ENCODE peak calls at places on chromosomes 7 and 10, in four cellular contexts. One of them, this sample, is unnamed.

GRCh38 chr10:17227367-17228080 is 517 bp upstream of the VIM start:
- DNase-seq in GM12878: peak; percentile 63
- DNase-seq in HepG2: no peak
- DNase-seq in K562: no peak
- DNase-seq in this sample: peak; percentile 34

GRCh38 chr7:26365077-26365896 is 73.6 kb downstream of the SNX10 start:
- DNase-seq in K562: peak; percentile 27
- DNase-seq in HepG2: peak; percentile 65
- DNase-seq in GM12878: peak; percentile 83
- DNase-seq in this sample: peak; percentile 19

GRCh38 chr10:29838529-29838928 is 203.8 kb upstream of the SVIL start:
- DNase-seq in GM12878: no peak
- DNase-seq in K562: no peak
- DNase-seq in HepG2: no peak
- DNase-seq in this sample: no peak

GRCh38 chr7:22156205-22156604 is 200.7 kb downstream of the RAPGEF5 start:
- DNase-seq in GM12878: no peak
- DNase-seq in HepG2: no peak
- DNase-seq in K562: peak; percentile 7
- DNase-seq in this sample: peak; percentile 25

GRCh38 chr7:92875719-92876118 is 39.3 kb upstream of the CDK6 start:
- DNase-seq in K562: no peak
- DNase-seq in HepG2: no peak
- DNase-seq in GM12878: no peak
- DNase-seq in this sample: no peak

GRCh38 chr10:96675846-96676245 is 44.5 kb downstream of the PIK3AP1 start:
- DNase-seq in K562: no peak
- DNase-seq in GM12878: no peak
- DNase-seq in HepG2: peak; percentile 10
- DNase-seq in this sample: no peak

GRCh38 chr10:12995425-12995861 is 6.1 kb downstream of the CCDC3 start:
- DNase-seq in GM12878: no peak
- DNase-seq in K562: no peak
- DNase-seq in HepG2: no peak
- DNase-seq in this sample: no peak

GRCh38 chr7:93861325-93861949 is 29.1 kb downstream of the TFPI2 start:
- DNase-seq in HepG2: no peak
- DNase-seq in K562: no peak
- DNase-seq in GM12878: no peak
- DNase-seq in this sample: no peak

GRCh38 chr10:133159950-133160812 is at the start of gene KNDC1:
- DNase-seq in GM12878: no peak
- DNase-seq in K562: peak; percentile 81
- DNase-seq in HepG2: no peak
- DNase-seq in this sample: no peak

GRCh38 chr10:4243651-4244050 is 458.6 kb upstream of the KLF6 start:
- DNase-seq in K562: no peak
- DNase-seq in HepG2: no peak
- DNase-seq in GM12878: no peak
- DNase-seq in this sample: peak; percentile 33

GRCh38 chr7:9488555-9488954 is 1055.1 kb downstream of the NXPH1 start:
- DNase-seq in GM12878: no peak
- DNase-seq in HepG2: no peak
- DNase-seq in K562: no peak
- DNase-seq in this sample: no peak

GRCh38 chr10:33335800-33336605 is 1.5 kb upstream of the NRP1 start:
- DNase-seq in HepG2: no peak
- DNase-seq in K562: no peak
- DNase-seq in GM12878: no peak
- DNase-seq in this sample: peak; percentile 95

GRCh38 chr7:114554781-114555537 is 140.3 kb downstream of the FOXP2 start:
- DNase-seq in K562: no peak
- DNase-seq in GM12878: peak; percentile 41
- DNase-seq in HepG2: no peak
- DNase-seq in this sample: no peak

GRCh38 chr7:115707684-115708341 is 322.8 kb downstream of the TFEC start:
- DNase-seq in HepG2: no peak
- DNase-seq in GM12878: no peak
- DNase-seq in K562: no peak
- DNase-seq in this sample: no peak

GRCh38 chr7:108308913-108309312 is 147.3 kb downstream of the NRCAM start:
- DNase-seq in K562: no peak
- DNase-seq in HepG2: no peak
- DNase-seq in GM12878: no peak
- DNase-seq in this sample: no peak

GRCh38 chr7:98251251-98251843 is 685 bp downstream of the TECPR1 start:
- DNase-seq in HepG2: peak; percentile 63
- DNase-seq in GM12878: no peak
- DNase-seq in K562: no peak
- DNase-seq in this sample: no peak

GRCh38 chr10:88111294-88111693 is 247.9 kb downstream of the PTEN start:
- DNase-seq in GM12878: no peak
- DNase-seq in HepG2: no peak
- DNase-seq in K562: no peak
- DNase-seq in this sample: no peak

GRCh38 chr7:96173777-96174176 is 148.1 kb downstream of the SLC25A13 start:
- DNase-seq in K562: no peak
- DNase-seq in HepG2: no peak
- DNase-seq in GM12878: no peak
- DNase-seq in this sample: no peak

GRCh38 chr10:1575481-1576244 is 161.7 kb downstream of the ADARB2 start:
- DNase-seq in HepG2: no peak
- DNase-seq in GM12878: no peak
- DNase-seq in K562: no peak
- DNase-seq in this sample: no peak

GRCh38 chr7:110442386-110442837 is 648.5 kb upstream of the LRRN3 start:
- DNase-seq in HepG2: peak; percentile 49
- DNase-seq in K562: no peak
- DNase-seq in GM12878: no peak
- DNase-seq in this sample: peak; percentile 62

GRCh38 chr10:49260636-49261296 is 38.2 kb upstream of the C10orf71 start:
- DNase-seq in K562: no peak
- DNase-seq in GM12878: no peak
- DNase-seq in HepG2: no peak
- DNase-seq in this sample: no peak

GRCh38 chr10:125076121-125076825 is 84.1 kb downstream of the CTBP2 start:
- DNase-seq in K562: no peak
- DNase-seq in HepG2: no peak
- DNase-seq in GM12878: no peak
- DNase-seq in this sample: no peak

DNA sequence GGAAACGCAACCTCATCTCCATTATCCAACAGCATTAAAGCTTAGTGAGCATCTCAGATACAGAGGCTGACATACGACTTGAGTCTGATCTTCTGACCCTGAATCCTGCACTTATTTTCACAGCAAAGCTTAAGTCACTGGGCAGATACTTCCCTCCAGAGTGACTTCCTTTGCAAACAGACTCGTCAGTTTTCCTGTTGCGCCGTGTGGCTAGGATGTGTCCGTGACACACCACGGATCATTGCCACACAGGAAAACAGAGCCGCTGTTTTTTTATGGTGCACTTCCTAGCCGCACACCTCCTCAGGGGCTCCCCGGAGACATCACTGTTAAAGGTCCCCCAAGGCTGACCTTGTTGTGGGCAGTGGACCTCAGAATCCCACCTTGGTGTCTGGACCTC is 94.9 kb upstream of the MKI67 start:
- DNase-seq in K562: no peak
- DNase-seq in GM12878: no peak
- DNase-seq in HepG2: no peak
- DNase-seq in this sample: no peak
- TF ChIP-seq CHD4 in K562: no peak
- TF ChIP-seq CHD4 in GM12878: no peak
- TF ChIP-seq CHD4 in HepG2: no peak
- TF ChIP-seq CHD4 in this sample: no peak

DNA sequence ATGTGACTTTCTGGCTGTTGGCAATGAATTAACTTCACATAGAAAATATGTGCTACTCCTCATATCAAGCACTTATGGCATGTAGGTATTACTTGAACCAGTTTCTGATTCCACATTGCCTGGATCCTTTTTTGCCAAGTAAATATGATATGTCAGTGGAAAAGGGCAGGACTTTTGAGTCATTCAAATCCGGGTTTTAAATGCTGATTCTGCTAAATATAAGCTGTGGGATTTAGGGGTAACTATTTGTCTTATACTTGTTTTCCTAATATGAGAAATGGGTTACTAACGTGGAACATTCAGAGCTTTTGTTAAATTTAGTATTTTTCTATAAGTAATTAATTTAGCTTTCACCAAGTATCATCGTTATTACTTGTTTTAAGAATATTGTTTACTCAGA is 108.0 kb upstream of the HGF start:
- DNase-seq in GM12878: no peak
- DNase-seq in HepG2: no peak
- DNase-seq in K562: no peak
- DNase-seq in this sample: no peak
- TF ChIP-seq CHD2 in GM12878: no peak
- TF ChIP-seq CHD2 in HepG2: no peak
- TF ChIP-seq CHD2 in K562: no peak
- TF ChIP-seq CHD2 in this sample: no peak

GRCh38 chr7:17369686-17370426 is 71.4 kb downstream of the AHR start:
- DNase-seq in GM12878: no peak
- DNase-seq in HepG2: peak; percentile 7
- DNase-seq in K562: no peak
- DNase-seq in this sample: peak; percentile 81
- TF ChIP-seq CHD4 in GM12878: no peak
- TF ChIP-seq CHD4 in HepG2: no peak
- TF ChIP-seq CHD4 in K562: no peak
- TF ChIP-seq CHD4 in this sample: no peak

DNA sequence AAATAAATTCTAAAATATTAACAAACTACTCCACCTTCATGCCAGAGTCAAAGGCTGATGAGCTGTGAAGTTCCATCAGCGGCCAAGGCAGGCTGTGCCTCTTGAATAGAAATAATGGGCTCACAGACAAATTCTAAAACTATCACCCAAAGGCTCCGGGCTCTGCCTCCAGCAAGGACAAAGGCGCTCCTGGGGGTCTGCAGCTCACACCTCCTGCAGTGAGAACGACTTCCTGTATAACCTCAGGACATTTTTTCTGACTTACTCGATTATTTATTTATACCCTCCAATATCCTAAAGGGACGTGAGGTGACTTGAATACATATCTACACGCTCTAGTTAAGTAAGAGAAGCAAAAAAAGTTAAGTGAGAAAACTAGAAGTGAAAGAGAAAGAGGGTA is 500.7 kb downstream of the CCSER2 start:
- DNase-seq in GM12878: no peak
- DNase-seq in K562: no peak
- DNase-seq in HepG2: no peak
- DNase-seq in this sample: no peak
- TF ChIP-seq CHD2 in GM12878: no peak
- TF ChIP-seq CHD2 in K562: no peak
- TF ChIP-seq CHD2 in HepG2: no peak
- TF ChIP-seq CHD2 in this sample: no peak

GRCh38 chr7:134701272-134701671 is 54.6 kb downstream of the BPGM start:
- DNase-seq in K562: peak; percentile 50
- DNase-seq in GM12878: no peak
- DNase-seq in HepG2: peak; percentile 48
- DNase-seq in this sample: peak; percentile 38
- TF ChIP-seq CHD4 in K562: no peak
- TF ChIP-seq CHD4 in GM12878: no peak
- TF ChIP-seq CHD4 in HepG2: no peak
- TF ChIP-seq CHD4 in this sample: no peak

GRCh38 chr7:28360739-28361138 is 51.6 kb upstream of the CREB5 start:
- DNase-seq in K562: no peak
- DNase-seq in GM12878: no peak
- DNase-seq in HepG2: no peak
- DNase-seq in this sample: no peak
- TF ChIP-seq CHD2 in K562: no peak
- TF ChIP-seq CHD2 in GM12878: no peak
- TF ChIP-seq CHD2 in HepG2: no peak
- TF ChIP-seq CHD2 in this sample: no peak

This sample was measured in A549.